ENCODE peak calls at places on chromosomes 7 and 10, in seven cellular contexts. C, X, Q, V, D, Y and L are unnamed samples.

GRCh38 chr10:6211341-6212265 is 8.9 kb downstream of the PFKFB3 start:
- DNase-seq in C (no peak), X (no peak), Q (peak), V (peak), D (no peak), Y (no peak), L (no peak)

GRCh38 chr7:28036748-28037147 is 143.8 kb downstream of the JAZF1 start:
- DNase-seq in C (no peak), X (no peak), Q (no peak), V (no peak), D (no peak), Y (no peak), L (no peak)

GRCh38 chr7:158828343-158829020 is 827 bp downstream of the ESYT2 start:
- DNase-seq in C (no peak), X (peak), Q (no peak), V (no peak), D (peak), Y (peak), L (peak)

GRCh38 chr7:69967152-69967591 is 368.9 kb downstream of the AUTS2 start:
- DNase-seq in C (no peak), X (no peak), Q (no peak), V (peak), D (no peak), Y (peak), L (no peak)

GRCh38 chr10:76869931-76870330 is 767.7 kb downstream of the KCNMA1 start:
- DNase-seq in C (no peak), X (no peak), Q (no peak), V (peak), D (no peak), Y (peak), L (no peak)

GRCh38 chr7:22765609-22766008 is 38.6 kb downstream of the IL6 start:
- DNase-seq in C (no peak), X (no peak), Q (no peak), V (no peak), D (no peak), Y (no peak), L (no peak)

GRCh38 chr10:111756541-111757061 is 427.0 kb downstream of the GPAM start:
- DNase-seq in C (peak), X (peak), Q (no peak), V (peak), D (peak), Y (peak), L (no peak)

GRCh38 chr10:69406302-69406811 is 10.4 kb downstream of the TACR2 start:
- DNase-seq in C (no peak), X (peak), Q (no peak), V (no peak), D (no peak), Y (peak), L (no peak)

GRCh38 chr7:151388007-151388297 is 21.9 kb downstream of the WDR86 start:
- DNase-seq in C (no peak), X (no peak), Q (no peak), V (no peak), D (no peak), Y (no peak), L (peak)

GRCh38 chr7:7212612-7213011 is 30.3 kb downstream of the C1GALT1 start:
- DNase-seq in C (no peak), X (no peak), Q (no peak), V (no peak), D (no peak), Y (no peak), L (no peak)

GRCh38 chr10:126043389-126043788 is 147.0 kb downstream of the FANK1 start:
- DNase-seq in C (no peak), X (no peak), Q (no peak), V (no peak), D (no peak), Y (no peak), L (no peak)

GRCh38 chr7:102045681-102046372 is 228.4 kb downstream of the CUX1 start:
- DNase-seq in C (no peak), X (no peak), Q (no peak), V (no peak), D (no peak), Y (no peak), L (peak)

GRCh38 chr7:109772161-109772560 is 1202.5 kb downstream of the DNAJB9 start:
- DNase-seq in C (no peak), X (no peak), Q (no peak), V (no peak), D (no peak), Y (no peak), L (no peak)

GRCh38 chr7:22586806-22587180 is 86.8 kb upstream of the STEAP1B start:
- DNase-seq in C (no peak), X (no peak), Q (no peak), V (peak), D (no peak), Y (no peak), L (no peak)

GRCh38 chr7:37390149-37390548 is 58.5 kb downstream of the ELMO1 start:
- DNase-seq in C (no peak), X (no peak), Q (no peak), V (no peak), D (no peak), Y (no peak), L (peak)

GRCh38 chr7:322111-322671 is 32.2 kb downstream of the FOXL3 start:
- DNase-seq in C (no peak), X (peak), Q (no peak), V (peak), D (peak), Y (peak), L (peak)

GRCh38 chr7:107773027-107773426 is 29.1 kb downstream of the CBLL1 start:
- DNase-seq in C (no peak), X (no peak), Q (no peak), V (no peak), D (no peak), Y (no peak), L (no peak)

GRCh38 chr10:119058005-119058404 is 22.6 kb downstream of the EIF3A start:
- DNase-seq in C (no peak), X (no peak), Q (no peak), V (no peak), D (no peak), Y (no peak), L (no peak)

GRCh38 chr7:28407643-28408042 is 4.7 kb upstream of the CREB5 start:
- DNase-seq in C (peak), X (peak), Q (peak), V (peak), D (no peak), Y (no peak), L (peak)

GRCh38 chr10:46530249-46531186 is 25.9 kb downstream of the GPRIN2 start:
- DNase-seq in C (peak), X (no peak), Q (peak), V (peak), D (no peak), Y (no peak), L (peak)

GRCh38 chr10:128898133-128898915 is 568.7 kb upstream of the MGMT start:
- DNase-seq in C (no peak), X (peak), Q (no peak), V (no peak), D (no peak), Y (no peak), L (no peak)

GRCh38 chr7:100705753-100706671 is at the start of gene POP7:
- DNase-seq in C (peak), X (peak), Q (peak), V (peak), D (peak), Y (peak), L (peak)

GRCh38 chr7:42454006-42454405 is 217.0 kb upstream of the GLI3 start:
- DNase-seq in C (no peak), X (no peak), Q (no peak), V (peak), D (no peak), Y (no peak), L (no peak)

GRCh38 chr7:101586078-101586941 is 42.8 kb downstream of the MYL10 start:
- DNase-seq in C (no peak), X (no peak), Q (no peak), V (no peak), D (no peak), Y (no peak), L (no peak)

GRCh38 chr7:107201795-107202450 is 33.1 kb downstream of the HBP1 start:
- DNase-seq in C (peak), X (no peak), Q (no peak), V (peak), D (peak), Y (peak), L (no peak)

GRCh38 chr10:103758294-103758681 is 97.1 kb downstream of the SH3PXD2A start:
- DNase-seq in C (peak), X (no peak), Q (peak), V (peak), D (no peak), Y (no peak), L (no peak)

GRCh38 chr10:10824611-10825148 is 193.0 kb upstream of the CELF2 start:
- DNase-seq in C (peak), X (peak), Q (peak), V (peak), D (no peak), Y (peak), L (no peak)

GRCh38 chr10:17905491-17905890 is 46.2 kb upstream of the SLC39A12 start:
- DNase-seq in C (no peak), X (no peak), Q (no peak), V (peak), D (no peak), Y (no peak), L (no peak)

GRCh38 chr10:132185601-132186487 is 904 bp upstream of the DPYSL4 start:
- DNase-seq in C (peak), X (no peak), Q (peak), V (no peak), D (peak), Y (no peak), L (no peak)

GRCh38 chr10:60417024-60417423 is 27.3 kb upstream of the ANK3 start:
- DNase-seq in C (no peak), X (no peak), Q (no peak), V (peak), D (no peak), Y (no peak), L (no peak)

GRCh38 chr10:127044191-127044590 is 139.0 kb downstream of the DOCK1 start:
- DNase-seq in C (no peak), X (no peak), Q (no peak), V (no peak), D (peak), Y (no peak), L (no peak)

GRCh38 chr10:84205853-84206513 is 11.6 kb downstream of the CDHR1 start:
- DNase-seq in C (no peak), X (no peak), Q (no peak), V (no peak), D (no peak), Y (no peak), L (no peak)
- TF ChIP-seq CTCF in C (no peak), X (no peak), Q (no peak), V (no peak), D (no peak), Y (no peak), L (peak)

GRCh38 chr10:97427571-97428179 is 1.7 kb downstream of the PGAM1 start:
- DNase-seq in C (peak), X (no peak), Q (no peak), V (peak), D (peak), Y (no peak), L (no peak)
- TF ChIP-seq CTCF in C (no peak), X (no peak), Q (no peak), V (no peak), D (no peak), Y (no peak), L (no peak)

DNA sequence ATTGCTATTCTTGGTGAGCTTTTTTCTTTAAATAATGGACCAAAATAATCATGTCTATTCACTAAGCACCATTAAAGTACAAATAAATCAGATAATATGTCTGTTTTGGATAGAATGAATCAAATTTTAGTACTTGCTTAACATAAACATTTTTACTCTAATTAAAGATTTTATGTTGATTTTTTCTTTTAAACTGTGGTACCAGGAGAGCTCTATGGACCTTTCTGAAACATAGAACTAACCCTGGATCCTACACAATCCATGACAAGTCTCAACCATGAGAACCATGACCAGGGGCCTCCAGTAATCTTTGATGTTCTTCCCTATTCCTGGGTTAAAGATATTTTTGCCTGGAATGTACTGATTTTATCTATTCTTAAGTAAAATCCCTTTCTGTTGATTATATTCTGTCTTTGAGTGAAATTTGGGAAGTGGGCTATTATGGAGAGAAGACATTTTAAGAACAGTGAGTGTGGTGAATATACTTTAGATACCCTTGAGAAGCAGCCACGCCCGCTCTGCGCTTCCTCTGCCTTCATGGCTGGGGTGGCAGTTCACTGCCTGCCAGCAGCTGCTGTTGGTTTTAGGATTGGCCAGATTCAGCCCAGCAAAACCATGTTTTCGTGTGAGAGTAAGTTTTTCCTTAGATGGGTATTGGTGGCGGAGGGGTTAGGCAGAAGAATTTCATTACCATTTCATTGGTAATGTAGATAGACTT is 42.2 kb upstream of the BHLHA15 start:
- DNase-seq in C (no peak), X (no peak), Q (no peak), V (no peak), D (no peak), Y (no peak), L (no peak)
- TF ChIP-seq CTCF in C (no peak), X (no peak), Q (no peak), V (no peak), D (no peak), Y (no peak), L (peak)

GRCh38 chr7:140476698-140477261 is 2.5 kb downstream of the MKRN1 start:
- DNase-seq in C (no peak), X (no peak), Q (no peak), V (no peak), D (no peak), Y (no peak), L (no peak)
- TF ChIP-seq CTCF in C (no peak), X (no peak), Q (no peak), V (no peak), D (no peak), Y (no peak), L (no peak)

GRCh38 chr10:84606428-84606827 is 278.0 kb downstream of the CCSER2 start:
- DNase-seq in C (no peak), X (no peak), Q (no peak), V (no peak), D (no peak), Y (no peak), L (no peak)
- TF ChIP-seq CTCF in C (no peak), X (no peak), Q (no peak), V (no peak), D (no peak), Y (no peak), L (no peak)

GRCh38 chr10:33487014-33487776 is 152.7 kb upstream of the NRP1 start:
- DNase-seq in C (peak), X (no peak), Q (no peak), V (peak), D (no peak), Y (no peak), L (no peak)
- TF ChIP-seq CTCF in C (no peak), X (no peak), Q (peak), V (peak), D (no peak), Y (no peak), L (no peak)

GRCh38 chr10:91632671-91633550 is at the start of gene PPP1R3C:
- DNase-seq in C (peak), X (peak), Q (peak), V (peak), D (peak), Y (peak), L (no peak)
- TF ChIP-seq CTCF in C (peak), X (peak), Q (peak), V (peak), D (no peak), Y (peak), L (no peak)

GRCh38 chr7:50793115-50793946 is 10.6 kb upstream of the GRB10 start:
- DNase-seq in C (peak), X (peak), Q (peak), V (peak), D (peak), Y (peak), L (no peak)
- TF ChIP-seq CTCF in C (no peak), X (no peak), Q (no peak), V (no peak), D (no peak), Y (no peak), L (no peak)